ENCODE peak calls at places on chromosome 6, in nine cellular contexts. X is cardiac muscle cell, D is AG09319, B is RWPE1, T is AG10803, N is fibroblast of lung, Q is uterus, H is heart left ventricle, L is psoas muscle. K is an unnamed sample.

GRCh38 chr6:73231986-73232391 is 6.7 kb upstream of the KHDC1L start:
- DNase-seq in X (no peak), D (no peak), B (no peak), T (no peak), N (peak), Q (no peak), H (no peak), L (no peak), K (no peak)

GRCh38 chr6:75551367-75551952 is 50.2 kb upstream of the SENP6 start:
- DNase-seq in X (no peak), D (no peak), B (no peak), T (no peak), N (no peak), Q (no peak), H (no peak), L (no peak), K (no peak)

GRCh38 chr6:38687549-38687948 is 15.4 kb downstream of the GLO1 start:
- DNase-seq in X (no peak), D (no peak), B (no peak), T (no peak), N (no peak), Q (no peak), H (no peak), L (no peak), K (no peak)

GRCh38 chr6:8170245-8170644 is 67.9 kb upstream of the EEF1E1 start:
- DNase-seq in X (no peak), D (no peak), B (no peak), T (no peak), N (no peak), Q (no peak), H (no peak), L (no peak), K (no peak)

GRCh38 chr6:31419842-31420241 is 16.4 kb downstream of the MICA start:
- DNase-seq in X (no peak), D (no peak), B (no peak), T (no peak), N (no peak), Q (no peak), H (no peak), L (no peak), K (no peak)

GRCh38 chr6:47116616-47117015 is 74.5 kb upstream of the ADGRF1 start:
- DNase-seq in X (no peak), D (no peak), B (no peak), T (no peak), N (no peak), Q (no peak), H (no peak), L (no peak), K (no peak)

GRCh38 chr6:109483744-109484075 is 691 bp upstream of the ZBTB24 start:
- DNase-seq in X (no peak), D (no peak), B (no peak), T (no peak), N (no peak), Q (no peak), H (no peak), L (no peak), K (no peak)

GRCh38 chr6:36820700-36821580 is 18.3 kb downstream of the CPNE5 start:
- DNase-seq in X (no peak), D (no peak), B (no peak), T (peak), N (peak), Q (no peak), H (no peak), L (no peak), K (no peak)

GRCh38 chr6:53813801-53814200 is 19.0 kb downstream of the LRRC1 start:
- DNase-seq in X (no peak), D (no peak), B (no peak), T (no peak), N (no peak), Q (no peak), H (no peak), L (no peak), K (no peak)

GRCh38 chr6:167956983-167957492 is 40.4 kb upstream of the KIF25 start:
- DNase-seq in X (no peak), D (no peak), B (no peak), T (peak), N (peak), Q (no peak), H (no peak), L (no peak), K (no peak)

GRCh38 chr6:104653786-104654185 is 205.9 kb downstream of the HACE1 start:
- DNase-seq in X (no peak), D (no peak), B (no peak), T (no peak), N (no peak), Q (no peak), H (no peak), L (no peak), K (no peak)

GRCh38 chr6:41489284-41489851 is 56.8 kb upstream of the FOXP4 start:
- DNase-seq in X (no peak), D (no peak), B (no peak), T (peak), N (peak), Q (no peak), H (no peak), L (peak), K (no peak)

GRCh38 chr6:42197574-42198362 is 3.0 kb upstream of the GUCA1B start:
- DNase-seq in X (no peak), D (no peak), B (no peak), T (peak), N (peak), Q (peak), H (no peak), L (no peak), K (peak)

GRCh38 chr6:112620832-112621569 is 273.9 kb downstream of the RFPL4B start:
- DNase-seq in X (no peak), D (no peak), B (peak), T (peak), N (peak), Q (no peak), H (no peak), L (no peak), K (no peak)

GRCh38 chr6:39167321-39167720 is 52.3 kb upstream of the SAYSD1 start:
- DNase-seq in X (no peak), D (no peak), B (no peak), T (no peak), N (no peak), Q (no peak), H (no peak), L (no peak), K (no peak)

GRCh38 chr6:18024876-18025275 is 37.4 kb upstream of the KIF13A start:
- DNase-seq in X (no peak), D (no peak), B (no peak), T (no peak), N (no peak), Q (no peak), H (no peak), L (no peak), K (no peak)

GRCh38 chr6:36442083-36442670 is 477 bp downstream of the PXT1 start:
- DNase-seq in X (no peak), D (no peak), B (no peak), T (no peak), N (no peak), Q (no peak), H (no peak), L (no peak), K (no peak)

GRCh38 chr6:116400376-116400775 is 29.6 kb downstream of the DSE start:
- DNase-seq in X (no peak), D (no peak), B (no peak), T (peak), N (peak), Q (no peak), H (no peak), L (no peak), K (no peak)

GRCh38 chr6:98845201-98846020 is 11.0 kb downstream of the POU3F2 start:
- DNase-seq in X (peak), D (peak), B (peak), T (peak), N (peak), Q (peak), H (peak), L (peak), K (peak)

GRCh38 chr6:107185570-107185969 is 70.3 kb upstream of the BEND3 start:
- DNase-seq in X (peak), D (no peak), B (no peak), T (no peak), N (peak), Q (no peak), H (no peak), L (no peak), K (no peak)
- TF ChIP-seq CTCF in X (peak), D (peak), B (no peak), T (no peak), N (peak), Q (no peak), H (peak), L (no peak), K (peak)

GRCh38 chr6:161105408-161105807 is 113.8 kb downstream of the MAP3K4 start:
- DNase-seq in X (no peak), D (no peak), B (no peak), T (no peak), N (no peak), Q (no peak), H (no peak), L (no peak), K (no peak)

GRCh38 chr6:161104966-161105365 is 113.4 kb downstream of the MAP3K4 start:
- DNase-seq in X (no peak), D (no peak), B (no peak), T (peak), N (peak), Q (no peak), H (no peak), L (no peak), K (no peak)

GRCh38 chr6:161100072-161100471 is 108.5 kb downstream of the MAP3K4 start:
- DNase-seq in X (no peak), D (no peak), B (no peak), T (no peak), N (no peak), Q (no peak), H (no peak), L (no peak), K (no peak)

GRCh38 chr6:161103475-161103874 is 111.9 kb downstream of the MAP3K4 start:
- DNase-seq in X (no peak), D (no peak), B (no peak), T (no peak), N (no peak), Q (no peak), H (no peak), L (no peak), K (no peak)

DNA sequence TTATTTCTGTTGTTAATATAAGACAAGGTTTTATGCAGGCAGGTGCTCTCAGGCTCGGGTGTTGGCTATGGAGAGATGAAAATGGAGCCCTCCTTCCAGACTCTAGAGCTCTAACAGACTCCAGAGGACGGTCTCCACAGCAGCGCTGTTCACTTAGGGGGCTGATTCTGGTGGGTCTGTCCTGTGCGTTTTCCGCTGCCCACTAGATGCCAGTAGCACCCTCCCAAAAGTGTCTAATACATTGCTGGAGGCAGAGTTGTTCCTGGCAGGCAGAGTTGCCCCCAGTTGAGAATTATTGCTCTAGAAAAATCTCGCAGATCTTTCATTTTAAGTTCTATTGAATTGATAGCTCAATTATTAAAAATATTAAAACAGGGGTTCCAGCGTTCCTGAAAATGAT is 109.9 kb downstream of the MAP3K4 start:
- DNase-seq in X (peak), D (no peak), B (no peak), T (no peak), N (no peak), Q (no peak), H (no peak), L (no peak), K (no peak)
- TF ChIP-seq CTCF in X (peak), D (peak), B (no peak), T (peak), N (peak), Q (no peak), H (peak), L (no peak), K (peak)

DNA sequence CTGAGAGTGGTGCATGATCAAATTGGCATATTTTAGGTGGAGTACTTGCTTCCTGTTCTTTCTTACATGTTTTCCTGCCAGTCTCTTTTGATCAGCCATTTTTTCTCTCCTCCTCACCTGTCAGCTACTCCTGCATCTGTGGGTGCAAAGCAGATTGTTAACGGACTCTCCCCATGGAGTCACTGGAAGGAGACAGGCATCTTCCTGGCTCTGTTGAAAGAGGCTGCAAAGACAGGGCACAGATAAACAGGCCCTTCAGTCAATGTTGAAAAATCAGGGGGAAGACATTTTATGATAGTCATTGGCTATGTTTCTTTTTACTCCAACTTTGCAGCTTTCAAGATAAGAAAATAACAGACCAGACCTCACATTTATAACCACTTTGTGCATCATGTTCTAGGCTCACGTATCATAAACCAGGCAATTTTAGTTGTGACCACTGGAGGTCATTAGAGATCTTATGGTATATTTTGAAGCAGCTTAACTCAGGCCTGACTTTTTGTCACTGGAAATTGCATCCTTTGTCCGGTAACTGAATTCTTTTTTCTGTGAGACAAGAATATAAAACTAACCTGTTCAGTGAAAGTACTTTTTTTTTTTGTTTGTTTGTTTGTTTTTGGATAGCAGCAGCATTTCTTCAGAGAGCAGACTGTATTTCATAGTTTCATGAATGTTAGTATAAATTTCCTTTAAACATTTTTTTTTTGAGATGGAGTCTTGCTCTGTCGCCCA is 20.1 kb downstream of the ECT2L start:
- DNase-seq in X (peak), D (peak), B (peak), T (peak), N (peak), Q (no peak), H (no peak), L (no peak), K (peak)
- TF ChIP-seq CTCF in X (peak), D (peak), B (peak), T (peak), N (peak), Q (peak), H (peak), L (peak), K (peak)

GRCh38 chr6:20213271-20213798 is 1.1 kb upstream of the MBOAT1 start:
- DNase-seq in X (peak), D (no peak), B (no peak), T (peak), N (no peak), Q (no peak), H (no peak), L (no peak), K (no peak)

GRCh38 chr6:20211941-20212391 is 303 bp downstream of the MBOAT1 start:
- DNase-seq in X (peak), D (no peak), B (peak), T (peak), N (peak), Q (no peak), H (no peak), L (no peak), K (no peak)

GRCh38 chr6:20211037-20211940 is 980 bp downstream of the MBOAT1 start:
- DNase-seq in X (no peak), D (no peak), B (peak), T (no peak), N (peak), Q (no peak), H (no peak), L (no peak), K (no peak)

GRCh38 chr6:20210158-20210557 is 2.1 kb downstream of the MBOAT1 start:
- DNase-seq in X (no peak), D (no peak), B (no peak), T (no peak), N (no peak), Q (no peak), H (no peak), L (no peak), K (no peak)

GRCh38 chr6:20212392-20213111 is at the start of gene MBOAT1:
- DNase-seq in X (peak), D (peak), B (peak), T (peak), N (peak), Q (peak), H (peak), L (peak), K (peak)
- TF ChIP-seq CTCF in X (no peak), D (peak), B (no peak), T (peak), N (no peak), Q (peak), H (peak), L (no peak), K (no peak)

GRCh38 chr6:43951063-43951755 is 176.0 kb downstream of the MRPL14 start:
- DNase-seq in X (peak), D (no peak), B (no peak), T (peak), N (no peak), Q (peak), H (peak), L (peak), K (no peak)
- TF ChIP-seq CTCF in X (peak), D (peak), B (no peak), T (peak), N (peak), Q (peak), H (peak), L (peak), K (peak)

DNA sequence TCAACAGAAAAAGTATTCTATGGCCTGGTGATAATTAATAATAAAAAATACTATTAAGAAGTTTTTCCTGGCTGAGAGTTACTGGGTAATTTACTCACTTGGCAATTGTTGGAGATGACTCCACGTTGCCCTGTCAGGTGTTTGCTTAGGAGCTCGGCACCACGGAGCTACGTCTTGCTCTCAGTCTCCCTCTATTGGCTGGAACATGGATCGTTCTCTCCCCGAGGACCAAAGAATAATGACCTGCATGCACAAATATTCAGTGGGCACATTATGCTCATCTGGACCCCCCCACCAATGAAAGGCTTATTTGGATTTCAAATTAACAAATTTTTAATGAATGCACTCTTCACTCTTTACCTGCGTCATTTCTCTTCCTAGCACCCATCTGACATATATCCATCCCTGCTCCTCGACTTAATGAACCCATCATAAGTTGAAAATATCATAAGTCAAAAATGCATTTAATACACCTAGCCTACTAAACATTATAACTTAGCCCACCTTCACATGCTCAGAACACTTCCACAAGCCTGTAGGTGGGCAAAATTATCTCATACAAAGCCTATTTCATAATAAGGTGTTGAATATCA is 71.0 kb upstream of the CD83 start:
- DNase-seq in X (peak), D (no peak), B (peak), T (peak), N (peak), Q (no peak), H (no peak), L (no peak), K (no peak)
- TF ChIP-seq CTCF in X (peak), D (peak), B (peak), T (peak), N (peak), Q (peak), H (peak), L (peak), K (peak)

GRCh38 chr6:161561938-161562337 is 288.1 kb upstream of the AGPAT4 start:
- DNase-seq in X (no peak), D (no peak), B (no peak), T (peak), N (no peak), Q (no peak), H (no peak), L (no peak), K (no peak)

GRCh38 chr6:161554883-161555282 is 281.0 kb upstream of the AGPAT4 start:
- DNase-seq in X (no peak), D (no peak), B (no peak), T (no peak), N (no peak), Q (no peak), H (no peak), L (no peak), K (no peak)

DNA sequence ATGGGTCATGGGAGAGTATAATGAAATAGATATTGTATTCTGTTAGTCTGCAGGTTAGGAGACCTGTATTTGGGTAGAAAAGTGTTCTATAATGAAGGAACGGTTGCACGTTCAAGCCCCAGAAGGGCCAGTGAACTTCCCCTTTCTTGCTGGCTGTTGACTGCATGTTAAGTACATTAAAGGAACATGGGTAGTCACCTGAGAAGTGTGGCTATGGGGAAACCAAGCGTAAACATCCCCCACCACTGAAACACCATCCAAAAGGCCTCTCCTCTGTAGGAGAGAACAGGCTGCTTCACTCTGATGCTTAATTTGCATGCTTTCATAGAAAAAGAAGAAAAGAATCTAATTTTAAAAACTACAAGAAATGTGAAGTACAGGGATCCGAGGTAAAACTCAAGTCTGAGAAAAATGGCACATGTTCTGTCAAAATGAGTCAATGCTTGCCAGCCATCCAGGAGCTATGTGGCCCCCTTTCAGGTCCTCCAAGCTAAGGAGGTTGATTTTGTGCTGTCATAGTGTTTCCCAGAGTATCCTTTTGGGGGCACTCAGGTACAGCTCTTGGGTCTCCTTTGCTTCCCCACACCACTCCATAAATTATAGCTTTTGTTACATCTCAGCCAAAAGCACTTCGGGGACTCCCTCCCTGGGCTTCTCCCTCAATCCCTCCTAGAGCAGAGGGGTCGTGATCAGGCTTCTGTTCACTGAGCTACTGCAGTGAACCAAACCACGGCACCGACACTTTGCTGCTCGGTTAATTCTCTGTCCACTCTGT is 283.7 kb upstream of the AGPAT4 start:
- DNase-seq in X (no peak), D (no peak), B (no peak), T (no peak), N (no peak), Q (no peak), H (no peak), L (no peak), K (no peak)
- TF ChIP-seq CTCF in X (no peak), D (peak), B (no peak), T (no peak), N (no peak), Q (no peak), H (no peak), L (no peak), K (peak)

K was measured in D721Med.